ENCODE peak calls at places on chromosomes 6 and 20, in ten cellular contexts. Q is Right ventricle myocardium inferior; S is endodermal cell; K is astrocyte of the cerebellum; V is iPS DF 19.7; M is activated naive CD4-positive, alpha-beta T cell; J is fibroblast of pulmonary artery; R is RCC 7860; X is naive thymus-derived CD4-positive, alpha-beta T cell; O is hippocampal formation. G is an unnamed sample.

GRCh38 chr6:159008656-159009288 is 8.8 kb upstream of the RSPH3 start:
- DNase-seq in Q (no peak), S (no peak), K (no peak), V (no peak), M (no peak), J (peak), R (no peak), X (peak), O (no peak), G (no peak)

GRCh38 chr20:4018015-4018748 is 2.8 kb upstream of the RNF24 start:
- DNase-seq in Q (no peak), S (no peak), K (no peak), V (no peak), M (no peak), J (peak), R (no peak), X (no peak), O (no peak), G (no peak)

GRCh38 chr6:29509239-29509638 is 21.5 kb upstream of the MAS1L start:
- DNase-seq in Q (no peak), S (peak), K (no peak), V (no peak), M (no peak), J (no peak), R (no peak), X (no peak), O (no peak), G (no peak)

GRCh38 chr20:13649548-13649947 is 10.8 kb upstream of the TASP1 start:
- DNase-seq in Q (no peak), S (peak), K (peak), V (no peak), M (no peak), J (no peak), R (no peak), X (no peak), O (no peak), G (no peak)

GRCh38 chr6:111113731-111114438 is 26.6 kb downstream of the SLC16A10 start:
- DNase-seq in Q (no peak), S (peak), K (peak), V (no peak), M (no peak), J (peak), R (no peak), X (peak), O (peak), G (no peak)

GRCh38 chr6:101489456-101489855 is 95.9 kb downstream of the GRIK2 start:
- DNase-seq in Q (no peak), S (no peak), K (no peak), V (no peak), M (no peak), J (no peak), R (no peak), X (no peak), O (no peak), G (no peak)

GRCh38 chr6:11442495-11442894 is 95.1 kb upstream of the TMEM170B start:
- DNase-seq in Q (no peak), S (no peak), K (no peak), V (no peak), M (no peak), J (no peak), R (no peak), X (no peak), O (no peak), G (no peak)

GRCh38 chr20:49928411-49929141 is 7.6 kb upstream of the RNF114 start:
- DNase-seq in Q (no peak), S (peak), K (peak), V (no peak), M (peak), J (peak), R (peak), X (peak), O (peak), G (peak)

GRCh38 chr6:117483004-117483644 is 650 bp downstream of the DCBLD1 start:
- DNase-seq in Q (peak), S (peak), K (no peak), V (no peak), M (no peak), J (peak), R (peak), X (no peak), O (no peak), G (no peak)

GRCh38 chr6:30800876-30801275 is 56.5 kb upstream of the IER3 start:
- DNase-seq in Q (no peak), S (no peak), K (no peak), V (no peak), M (no peak), J (peak), R (no peak), X (no peak), O (no peak), G (no peak)

GRCh38 chr20:56630086-56630493 is 984 bp downstream of the TFAP2C start:
- DNase-seq in Q (no peak), S (peak), K (peak), V (no peak), M (no peak), J (peak), R (no peak), X (no peak), O (no peak), G (no peak)

GRCh38 chr6:52191824-52192223 is 5.6 kb downstream of the IL17A start:
- DNase-seq in Q (no peak), S (no peak), K (no peak), V (no peak), M (no peak), J (no peak), R (no peak), X (no peak), O (no peak), G (no peak)

GRCh38 chr6:30781697-30782424 is 37.5 kb upstream of the IER3 start:
- DNase-seq in Q (peak), S (no peak), K (peak), V (no peak), M (no peak), J (peak), R (peak), X (no peak), O (peak), G (peak)

GRCh38 chr20:43536041-43536816 is 22.6 kb upstream of the SGK2 start:
- DNase-seq in Q (no peak), S (no peak), K (no peak), V (no peak), M (no peak), J (no peak), R (no peak), X (no peak), O (no peak), G (no peak)

GRCh38 chr20:33796263-33796906 is 14.8 kb upstream of the CHMP4B start:
- DNase-seq in Q (no peak), S (no peak), K (no peak), V (no peak), M (no peak), J (no peak), R (no peak), X (no peak), O (no peak), G (peak)

GRCh38 chr6:164097557-164098398 is 683.3 kb downstream of the QKI start:
- DNase-seq in Q (no peak), S (peak), K (peak), V (no peak), M (no peak), J (peak), R (peak), X (no peak), O (no peak), G (no peak)

GRCh38 chr20:3550857-3551256 is 80.0 kb downstream of the ATRN start:
- DNase-seq in Q (no peak), S (no peak), K (no peak), V (no peak), M (no peak), J (no peak), R (no peak), X (no peak), O (no peak), G (no peak)

GRCh38 chr6:31614674-31615578 is at the start of gene AIF1:
- DNase-seq in Q (no peak), S (no peak), K (no peak), V (no peak), M (no peak), J (no peak), R (no peak), X (no peak), O (no peak), G (no peak)

GRCh38 chr6:31173406-31173805 is 2.9 kb upstream of the POU5F1 start:
- DNase-seq in Q (no peak), S (no peak), K (no peak), V (no peak), M (no peak), J (no peak), R (no peak), X (no peak), O (no peak), G (no peak)

GRCh38 chr20:47765715-47766594 is 19.3 kb downstream of the SULF2 start:
- DNase-seq in Q (no peak), S (peak), K (no peak), V (no peak), M (no peak), J (no peak), R (no peak), X (no peak), O (no peak), G (no peak)

GRCh38 chr6:79601020-79601609 is 30.0 kb upstream of the SH3BGRL2 start:
- DNase-seq in Q (no peak), S (no peak), K (peak), V (no peak), M (no peak), J (peak), R (no peak), X (no peak), O (no peak), G (no peak)

GRCh38 chr6:64121166-64121565 is 485.6 kb downstream of the PHF3 start:
- DNase-seq in Q (no peak), S (no peak), K (no peak), V (no peak), M (no peak), J (no peak), R (no peak), X (no peak), O (no peak), G (no peak)